ENCODE peak calls at places on chromosomes 5 and 9, in four cellular contexts. W, O, F and B are unnamed samples. For H3K4me1, the result is how much of the 10 kb centered on the place peaks cover.

GRCh38 chr9:14515564-14516198 is 177.6 kb downstream of the ZDHHC21 start:
- DNase-seq in W (no peak), O (no peak), F (no peak), B (no peak)

GRCh38 chr5:136622737-136623136 is 257.4 kb upstream of the TRPC7 start:
- DNase-seq in W (no peak), O (no peak), F (no peak), B (no peak)

GRCh38 chr5:130141689-130142320 is 237.5 kb downstream of the CHSY3 start:
- DNase-seq in W (no peak), O (no peak), F (peak), B (peak)

GRCh38 chr9:671997-672396 is 169.5 kb upstream of the DMRT1 start:
- DNase-seq in W (no peak), O (no peak), F (no peak), B (no peak)

GRCh38 chr9:34717996-34718614 is 8.2 kb upstream of the CCL21 start:
- DNase-seq in W (no peak), O (peak), F (peak), B (no peak)

GRCh38 chr5:138109463-138110265 is 25.8 kb downstream of the WNT8A start:
- DNase-seq in W (no peak), O (peak), F (no peak), B (no peak)

GRCh38 chr5:83313431-83313830 is 158.1 kb upstream of the VCAN start:
- DNase-seq in W (no peak), O (peak), F (no peak), B (no peak)

GRCh38 chr9:87569008-87569908 is 71.6 kb downstream of the DAPK1 start:
- DNase-seq in W (no peak), O (no peak), F (no peak), B (peak)

GRCh38 chr5:140058212-140058932 is 15.3 kb upstream of the NRG2 start:
- DNase-seq in W (no peak), O (no peak), F (no peak), B (no peak)

GRCh38 chr5:96031811-96032261 is 70.2 kb upstream of the ELL2 start:
- DNase-seq in W (no peak), O (peak), F (no peak), B (no peak)

GRCh38 chr5:1099931-1100651 is 11.8 kb downstream of the SLC12A7 start:
- DNase-seq in W (no peak), O (peak), F (no peak), B (no peak)

GRCh38 chr9:28086881-28087280 is 513.6 kb upstream of the C9orf72 start:
- DNase-seq in W (no peak), O (no peak), F (no peak), B (no peak)
- H3K4me3 ChIP-seq in W (no peak), O (no peak), F (no peak), B (no peak)

GRCh38 chr9:4050686-4051315 is 249.1 kb downstream of the GLIS3 start:
- DNase-seq in W (no peak), O (no peak), F (no peak), B (no peak)

GRCh38 chr9:4042966-4043365 is 256.9 kb downstream of the GLIS3 start:
- DNase-seq in W (no peak), O (no peak), F (no peak), B (no peak)

GRCh38 chr9:4045556-4045955 is 254.3 kb downstream of the GLIS3 start:
- DNase-seq in W (no peak), O (no peak), F (no peak), B (no peak)

DNA sequence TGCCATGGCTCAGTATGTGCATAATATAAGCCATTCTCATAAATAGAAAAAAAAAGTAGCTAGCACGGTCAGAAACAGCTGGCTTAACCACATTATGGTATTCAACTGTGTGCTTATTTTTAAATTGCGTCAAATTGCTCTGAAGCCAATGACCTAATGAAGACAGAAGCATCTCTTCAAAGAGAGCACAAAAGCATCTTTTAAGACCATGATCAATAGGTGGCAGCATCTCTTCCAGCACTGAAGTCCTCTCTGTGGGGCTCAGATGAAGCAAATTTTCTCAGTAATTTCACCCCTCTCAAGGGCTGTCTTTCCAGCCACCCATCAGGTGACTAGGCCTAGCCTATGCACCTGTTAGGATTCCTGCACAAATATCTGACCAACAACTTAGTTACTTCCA is 251.4 kb downstream of the GLIS3 start:
- DNase-seq in W (no peak), O (peak), F (no peak), B (no peak)
- TF ChIP-seq CTCF in W (peak), O (peak), F (peak), B (peak)

GRCh38 chr9:33148367-33149019 is 18.6 kb downstream of the B4GALT1 start:
- DNase-seq in W (no peak), O (no peak), F (no peak), B (peak)

GRCh38 chr9:33147770-33148169 is 19.4 kb downstream of the B4GALT1 start:
- DNase-seq in W (no peak), O (no peak), F (no peak), B (peak)

GRCh38 chr9:33142531-33142930 is 24.6 kb downstream of the B4GALT1 start:
- DNase-seq in W (no peak), O (no peak), F (no peak), B (peak)

GRCh38 chr9:33143241-33143642 is 23.9 kb downstream of the B4GALT1 start:
- DNase-seq in W (no peak), O (peak), F (peak), B (peak)

DNA sequence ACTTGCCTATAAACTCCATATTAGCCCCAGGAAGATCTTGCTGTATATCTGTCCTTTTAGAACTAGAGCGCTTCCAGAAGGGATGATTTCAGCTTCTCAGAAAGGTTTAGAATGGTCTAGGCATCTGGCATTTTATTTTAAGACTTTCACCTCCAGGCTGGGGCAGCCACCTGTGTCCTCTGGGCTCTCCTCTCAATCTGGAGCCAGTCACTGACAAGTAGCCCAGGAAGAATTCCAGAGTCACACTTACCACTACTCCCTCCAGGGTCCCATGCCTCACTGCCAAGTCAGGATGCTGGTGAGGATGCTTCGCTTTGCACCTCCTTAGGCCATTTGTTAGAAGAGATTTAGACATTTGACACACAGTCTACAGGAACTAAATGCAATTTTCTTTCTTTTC is 20.8 kb downstream of the B4GALT1 start:
- DNase-seq in W (no peak), O (no peak), F (no peak), B (peak)
- H3K4me1 ChIP-seq in W (half or more), O (under half), F (under half), B (under half)

GRCh38 chr9:75054373-75055001 is 26.4 kb upstream of the CARNMT1 start:
- DNase-seq in W (no peak), O (peak), F (peak), B (no peak)
- H3K4me3 ChIP-seq in W (no peak), O (no peak), F (no peak), B (no peak)

GRCh38 chr5:173592050-173592669 is 24.3 kb downstream of the BOD1 start:
- DNase-seq in W (no peak), O (no peak), F (no peak), B (no peak)
- TF ChIP-seq CTCF in W (peak), O (peak), F (peak), B (peak)